ENCODE peak calls at places on chromosomes 12 and 14, in five cellular contexts. P is heart right ventricle; Z is endothelial cell of umbilical vein; N is CD8-positive, alpha-beta T cell; Y is fibroblast of lung. U is an unnamed sample. For H3K36me3 and H3K4me1, the result is how much of the 10 kb centered on the place peaks cover.

GRCh38 chr14:70032447-70032846 is 153.2 kb downstream of the SMOC1 start:
- DNase-seq in P (no peak), Z (no peak), N (no peak), Y (peak), U (no peak)

GRCh38 chr12:47079894-47080724 is at the start of gene AMIGO2:
- DNase-seq in P (peak), Z (peak), N (no peak), Y (peak), U (no peak)

GRCh38 chr12:89179983-89180382 is 172.3 kb downstream of the DUSP6 start:
- DNase-seq in P (no peak), Z (peak), N (no peak), Y (peak), U (peak)

GRCh38 chr12:111338096-111338495 is 30.8 kb downstream of the PHETA1 start:
- DNase-seq in P (no peak), Z (no peak), N (no peak), Y (no peak), U (no peak)

GRCh38 chr14:70885343-70886014 is 21.8 kb upstream of the PCNX1 start:
- DNase-seq in P (no peak), Z (no peak), N (no peak), Y (no peak), U (no peak)

GRCh38 chr12:48033451-48033850 is 29.2 kb upstream of the COL2A1 start:
- DNase-seq in P (no peak), Z (no peak), N (no peak), Y (no peak), U (no peak)

GRCh38 chr12:2375871-2376270 is 323.1 kb downstream of the CACNA1C start:
- DNase-seq in P (no peak), Z (no peak), N (no peak), Y (no peak), U (no peak)

GRCh38 chr14:53183611-53184010 is 30.5 kb upstream of the DDHD1 start:
- DNase-seq in P (no peak), Z (no peak), N (no peak), Y (peak), U (no peak)

GRCh38 chr12:47155457-47156166 is 75.9 kb upstream of the AMIGO2 start:
- DNase-seq in P (no peak), Z (no peak), N (no peak), Y (peak), U (no peak)

GRCh38 chr12:93846936-93847516 is 169.9 kb downstream of the CRADD start:
- DNase-seq in P (no peak), Z (no peak), N (no peak), Y (no peak), U (no peak)

GRCh38 chr12:111578276-111578970 is 20.7 kb downstream of the ATXN2 start:
- DNase-seq in P (no peak), Z (peak), N (no peak), Y (peak), U (no peak)

GRCh38 chr14:52348279-52348678 is 34.2 kb downstream of the PTGER2 start:
- DNase-seq in P (no peak), Z (no peak), N (no peak), Y (peak), U (no peak)

GRCh38 chr12:85775071-85775470 is 61.1 kb downstream of the RASSF9 start:
- DNase-seq in P (no peak), Z (peak), N (no peak), Y (peak), U (no peak)

GRCh38 chr12:107320929-107321618 is 227.7 kb upstream of the CRY1 start:
- DNase-seq in P (no peak), Z (no peak), N (peak), Y (peak), U (no peak)

GRCh38 chr14:99349721-99350495 is 77.9 kb upstream of the BCL11B start:
- DNase-seq in P (no peak), Z (no peak), N (no peak), Y (no peak), U (no peak)

GRCh38 chr14:101031721-101032120 is 128.2 kb upstream of the RTL1 start:
- DNase-seq in P (no peak), Z (no peak), N (no peak), Y (no peak), U (peak)
- H3K36me3 ChIP-seq in P (under half), Z (under half), N (under half), Y (under half), U (half or more)

GRCh38 chr12:44511289-44511688 is 364.8 kb downstream of the NELL2 start:
- DNase-seq in P (no peak), Z (no peak), N (no peak), Y (no peak), U (no peak)
- H3K4me1 ChIP-seq in P (under half), Z (under half), N (under half), Y (under half), U (under half)

GRCh38 chr12:55831407-55831880 is 2.1 kb upstream of the DNAJC14 start:
- DNase-seq in P (no peak), Z (no peak), N (no peak), Y (no peak), U (no peak)
- H3K4me3 ChIP-seq in P (peak), Z (no peak), N (peak), Y (peak), U (peak)

GRCh38 chr14:72845675-72846074 is 48.2 kb downstream of the DPF3 start:
- DNase-seq in P (no peak), Z (no peak), N (no peak), Y (no peak), U (no peak)

GRCh38 chr14:72847721-72848120 is 46.2 kb downstream of the DPF3 start:
- DNase-seq in P (no peak), Z (no peak), N (no peak), Y (no peak), U (no peak)

GRCh38 chr14:72839753-72840390 is 54.0 kb downstream of the DPF3 start:
- DNase-seq in P (no peak), Z (no peak), N (no peak), Y (no peak), U (no peak)

GRCh38 chr14:72845196-72845595 is 48.7 kb downstream of the DPF3 start:
- DNase-seq in P (no peak), Z (no peak), N (no peak), Y (no peak), U (no peak)

GRCh38 chr14:72844528-72844927 is 49.4 kb downstream of the DPF3 start:
- DNase-seq in P (no peak), Z (no peak), N (no peak), Y (no peak), U (no peak)
- H3K36me3 ChIP-seq in P (under half), Z (under half), N (under half), Y (under half), U (under half)

GRCh38 chr14:22589096-22589839 is at the start of gene DAD1:
- DNase-seq in P (peak), Z (peak), N (peak), Y (peak), U (peak)

GRCh38 chr14:22593189-22593588 is 4.2 kb upstream of the DAD1 start:
- DNase-seq in P (no peak), Z (no peak), N (no peak), Y (no peak), U (no peak)

GRCh38 chr14:22583994-22584393 is 5.0 kb downstream of the DAD1 start:
- DNase-seq in P (no peak), Z (no peak), N (no peak), Y (no peak), U (no peak)

GRCh38 chr14:22588419-22589095 is 467 bp downstream of the DAD1 start:
- DNase-seq in P (no peak), Z (no peak), N (no peak), Y (peak), U (no peak)

DNA sequence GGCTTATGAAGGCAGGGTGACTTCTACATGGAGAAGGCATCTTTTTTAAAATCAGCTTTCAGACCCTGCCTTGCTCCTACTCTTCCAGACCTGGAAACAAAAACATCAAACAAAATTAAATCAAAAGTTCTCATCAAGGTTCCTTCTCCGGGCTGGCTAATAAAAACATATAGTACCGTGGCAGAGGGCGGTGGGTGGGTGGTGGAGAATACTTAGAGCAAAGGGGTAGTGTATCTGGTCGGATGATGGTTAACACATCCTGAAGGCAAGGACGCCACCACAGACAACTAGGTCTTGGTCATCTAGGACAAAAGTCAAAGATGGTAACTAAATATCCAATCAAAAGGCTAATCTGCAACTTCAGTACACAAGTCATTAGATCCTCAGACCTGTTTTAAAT is 1.8 kb downstream of the DAD1 start:
- DNase-seq in P (no peak), Z (no peak), N (no peak), Y (no peak), U (no peak)
- H3K4me1 ChIP-seq in P (half or more), Z (under half), N (half or more), Y (under half), U (under half)

GRCh38 chr12:11756523-11756922 is 107.0 kb downstream of the ETV6 start:
- DNase-seq in P (no peak), Z (no peak), N (no peak), Y (no peak), U (no peak)
- H3K4me3 ChIP-seq in P (no peak), Z (no peak), N (no peak), Y (no peak), U (no peak)

GRCh38 chr14:94045101-94045500 is 19.0 kb downstream of the OTUB2 start:
- DNase-seq in P (no peak), Z (no peak), N (no peak), Y (no peak), U (no peak)
- H3K36me3 ChIP-seq in P (under half), Z (under half), N (under half), Y (under half), U (under half)

GRCh38 chr14:72636871-72637270 is 257.0 kb downstream of the DPF3 start:
- DNase-seq in P (no peak), Z (no peak), N (no peak), Y (no peak), U (no peak)

GRCh38 chr14:72641086-72641485 is 252.8 kb downstream of the DPF3 start:
- DNase-seq in P (no peak), Z (no peak), N (no peak), Y (no peak), U (no peak)

GRCh38 chr14:72634910-72635647 is 258.8 kb downstream of the DPF3 start:
- DNase-seq in P (no peak), Z (no peak), N (no peak), Y (no peak), U (no peak)

GRCh38 chr14:72636094-72636493 is 257.8 kb downstream of the DPF3 start:
- DNase-seq in P (no peak), Z (no peak), N (no peak), Y (no peak), U (no peak)

DNA sequence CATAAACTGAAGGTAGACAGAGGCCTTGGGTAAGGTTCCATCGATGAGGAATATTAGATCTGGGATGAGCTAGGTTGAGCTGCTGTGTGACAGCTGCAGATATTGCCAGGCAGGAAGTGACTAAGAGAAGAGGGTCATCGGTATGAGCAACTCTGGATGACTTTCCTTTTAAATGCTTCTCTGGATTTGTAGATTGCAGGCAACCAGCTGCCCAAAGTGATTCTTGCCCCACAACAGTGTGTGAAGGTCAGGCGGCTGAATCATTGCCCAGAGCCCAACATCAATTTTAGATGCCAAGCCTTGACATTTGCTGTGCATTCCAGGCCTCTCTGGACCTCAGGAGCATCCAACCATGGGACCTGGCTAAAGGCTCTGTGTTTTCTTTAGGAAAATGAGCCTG is 255.9 kb downstream of the DPF3 start:
- DNase-seq in P (no peak), Z (peak), N (no peak), Y (peak), U (no peak)
- H3K4me1 ChIP-seq in P (under half), Z (under half), N (under half), Y (under half), U (under half)

DNA sequence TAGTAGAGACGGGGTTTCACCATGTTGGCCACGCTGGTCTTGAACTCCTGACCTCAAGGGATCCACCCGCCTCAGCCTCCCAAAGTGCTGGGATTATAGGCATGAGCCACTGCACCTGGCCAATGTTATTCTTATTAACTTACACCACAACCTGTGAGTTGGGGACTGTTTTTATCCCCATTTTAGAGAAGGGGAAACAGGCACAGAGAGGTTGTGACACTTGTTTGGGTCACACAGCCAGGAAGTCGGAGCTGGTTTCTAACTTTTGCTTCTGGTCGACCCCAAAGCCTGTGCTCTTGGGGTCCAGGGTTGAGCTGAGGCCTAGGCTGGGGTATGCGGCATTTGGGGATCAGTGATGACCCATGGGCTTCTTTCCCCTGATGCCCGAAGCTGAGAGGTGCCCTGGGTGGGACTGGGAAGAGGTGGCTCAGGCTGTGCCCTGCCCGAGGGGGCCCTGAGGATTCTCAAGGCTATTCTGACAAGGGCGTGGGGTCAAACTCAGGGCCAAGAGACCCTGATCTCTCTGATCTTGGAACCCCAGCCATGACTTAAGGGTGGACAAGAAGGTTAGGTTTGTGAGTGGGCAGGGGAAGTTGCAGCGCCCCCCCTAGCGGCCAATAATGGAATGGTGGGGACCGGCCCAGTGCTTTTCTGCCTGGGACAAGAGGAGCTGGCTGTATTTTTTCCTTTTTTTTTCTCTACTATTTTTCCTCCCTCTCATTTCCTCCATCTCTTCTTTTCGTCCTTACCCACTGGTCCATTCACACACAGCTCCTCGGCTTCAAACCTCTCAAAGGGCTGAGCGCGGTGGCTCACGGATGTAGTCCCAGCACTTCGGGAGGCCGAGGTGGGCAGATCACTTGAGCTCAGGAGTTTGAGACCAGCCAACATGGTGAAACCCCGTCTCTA is 3.0 kb downstream of the SDSL start:
- DNase-seq in P (peak), Z (peak), N (peak), Y (peak), U (peak)
- H3K4me3 ChIP-seq in P (no peak), Z (no peak), N (no peak), Y (no peak), U (no peak)

DNA sequence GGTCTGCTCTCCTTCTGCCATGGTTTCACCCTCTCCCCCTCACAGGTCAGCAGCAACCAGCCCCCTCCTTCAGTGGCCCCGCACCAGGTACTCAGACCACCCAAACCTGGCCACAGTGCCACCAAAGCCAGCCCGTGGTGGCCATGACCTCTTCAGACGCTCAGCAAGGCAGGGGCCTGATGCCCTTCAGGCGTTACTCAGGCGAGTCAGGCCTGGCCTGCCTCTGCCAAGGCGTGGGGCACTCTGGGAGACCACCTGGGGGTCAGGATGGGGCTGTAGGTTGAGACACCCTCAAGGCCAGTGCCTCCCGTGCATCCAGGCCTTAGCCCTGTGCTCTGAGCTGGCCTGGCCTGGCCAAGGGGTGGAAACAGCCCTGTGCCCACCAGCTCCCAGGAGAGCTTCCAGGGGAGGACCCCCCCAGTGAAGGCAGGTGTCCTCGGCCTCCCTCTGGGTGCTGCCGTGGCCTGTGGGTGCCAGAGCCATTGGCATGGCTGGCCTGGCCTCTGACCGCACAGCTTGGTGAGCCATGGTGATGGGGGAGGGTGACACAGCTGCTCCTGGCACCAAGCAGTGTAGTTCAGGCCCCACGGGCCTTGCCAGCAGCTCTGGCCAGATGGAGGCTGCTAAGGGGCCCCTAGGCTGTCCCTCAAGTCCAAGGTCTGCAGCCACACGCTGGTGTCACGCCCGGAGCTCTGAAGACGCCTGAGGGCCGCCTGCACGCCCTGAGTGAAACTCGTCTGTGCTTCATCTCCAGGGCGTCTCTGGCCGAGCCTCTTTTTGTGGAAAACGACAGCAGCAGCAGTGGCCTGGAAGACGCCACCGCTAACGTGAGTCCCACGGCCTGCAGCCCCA is 15.1 kb downstream of the XRCC3 start:
- DNase-seq in P (no peak), Z (no peak), N (no peak), Y (no peak), U (peak)
- H3K36me3 ChIP-seq in P (under half), Z (under half), N (under half), Y (under half), U (half or more)